ENCODE peak calls at places on chromosomes 6 and 20, in five cellular contexts. K, J, D, N and M are unnamed samples.

GRCh38 chr20:33373735-33374605 is 27.3 kb downstream of the CDK5RAP1 start:
- DNase-seq in K (no peak), J (no peak), D (no peak), N (no peak), M (no peak)

GRCh38 chr6:72500669-72501068 is 121.2 kb upstream of the KCNQ5 start:
- DNase-seq in K (no peak), J (no peak), D (no peak), N (no peak), M (no peak)

GRCh38 chr6:37776546-37776945 is 43.0 kb upstream of the ZFAND3 start:
- DNase-seq in K (no peak), J (no peak), D (no peak), N (no peak), M (no peak)

GRCh38 chr6:5034736-5035135 is 30.9 kb upstream of the RPP40 start:
- DNase-seq in K (no peak), J (no peak), D (no peak), N (no peak), M (no peak)

GRCh38 chr6:20252311-20252710 is 40.0 kb upstream of the MBOAT1 start:
- DNase-seq in K (no peak), J (no peak), D (no peak), N (no peak), M (no peak)

GRCh38 chr20:58447733-58448391 is 58.8 kb downstream of the VAPB start:
- DNase-seq in K (peak), J (peak), D (peak), N (no peak), M (no peak)

GRCh38 chr6:142276256-142276655 is 25.6 kb upstream of the ADGRG6 start:
- DNase-seq in K (no peak), J (no peak), D (no peak), N (no peak), M (no peak)

GRCh38 chr6:137823826-137824501 is 43.1 kb upstream of the TNFAIP3 start:
- DNase-seq in K (no peak), J (peak), D (no peak), N (peak), M (no peak)

GRCh38 chr6:170221052-170221752 is 69.7 kb downstream of the DLL1 start:
- DNase-seq in K (no peak), J (peak), D (no peak), N (peak), M (no peak)

GRCh38 chr20:64233725-64234124 is 21.8 kb upstream of the PCMTD2 start:
- DNase-seq in K (no peak), J (no peak), D (peak), N (no peak), M (no peak)

GRCh38 chr20:3545401-3545925 is 74.6 kb downstream of the ATRN start:
- DNase-seq in K (no peak), J (no peak), D (no peak), N (no peak), M (no peak)

GRCh38 chr20:17825251-17825691 is 125.5 kb downstream of the BANF2 start:
- DNase-seq in K (no peak), J (no peak), D (no peak), N (no peak), M (no peak)

GRCh38 chr20:24677626-24678328 is 208.3 kb downstream of the SYNDIG1 start:
- DNase-seq in K (no peak), J (peak), D (no peak), N (no peak), M (no peak)
- TF ChIP-seq CTCF in K (no peak), J (peak), D (no peak), N (no peak), M (no peak)

GRCh38 chr6:94323853-94324252 is 904.5 kb upstream of the EPHA7 start:
- DNase-seq in K (no peak), J (peak), D (no peak), N (no peak), M (no peak)
- TF ChIP-seq CTCF in K (no peak), J (peak), D (no peak), N (no peak), M (peak)

DNA sequence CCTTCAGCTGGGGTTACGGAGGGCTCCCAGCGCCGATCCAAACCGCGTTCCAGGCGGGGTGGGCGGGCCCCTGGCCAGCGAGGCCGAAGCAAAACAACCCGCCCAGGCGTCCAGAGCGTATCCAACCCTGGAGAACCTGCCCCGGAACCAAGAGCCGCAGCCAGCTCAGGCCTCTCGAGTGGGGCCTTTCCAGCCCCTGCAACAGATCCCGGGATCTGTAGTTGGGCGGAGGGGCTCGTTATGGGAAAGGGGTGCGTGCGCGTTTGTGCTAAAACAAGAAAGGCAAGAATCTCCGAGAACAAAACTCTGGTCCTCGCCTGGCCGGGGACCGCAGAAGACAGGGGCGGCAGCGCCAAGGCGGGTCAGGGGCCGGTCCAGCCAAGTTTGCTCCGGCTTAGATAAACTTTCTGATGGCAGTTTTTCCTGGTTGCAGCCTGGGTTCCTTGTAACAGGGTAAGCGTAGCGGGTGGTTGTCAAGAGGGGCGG is 528 bp upstream of the RIN2 start:
- DNase-seq in K (no peak), J (peak), D (peak), N (peak), M (peak)
- TF ChIP-seq CTCF in K (no peak), J (no peak), D (no peak), N (no peak), M (no peak)

GRCh38 chr6:24887520-24887919 is 48.2 kb downstream of the RIPOR2 start:
- DNase-seq in K (no peak), J (no peak), D (no peak), N (no peak), M (no peak)

GRCh38 chr6:24882835-24883555 is 52.8 kb downstream of the RIPOR2 start:
- DNase-seq in K (no peak), J (no peak), D (no peak), N (no peak), M (no peak)

GRCh38 chr6:24879351-24879750 is 56.4 kb downstream of the RIPOR2 start:
- DNase-seq in K (no peak), J (no peak), D (no peak), N (no peak), M (no peak)

GRCh38 chr6:24883618-24884017 is 52.1 kb downstream of the RIPOR2 start:
- DNase-seq in K (peak), J (no peak), D (no peak), N (no peak), M (no peak)

DNA sequence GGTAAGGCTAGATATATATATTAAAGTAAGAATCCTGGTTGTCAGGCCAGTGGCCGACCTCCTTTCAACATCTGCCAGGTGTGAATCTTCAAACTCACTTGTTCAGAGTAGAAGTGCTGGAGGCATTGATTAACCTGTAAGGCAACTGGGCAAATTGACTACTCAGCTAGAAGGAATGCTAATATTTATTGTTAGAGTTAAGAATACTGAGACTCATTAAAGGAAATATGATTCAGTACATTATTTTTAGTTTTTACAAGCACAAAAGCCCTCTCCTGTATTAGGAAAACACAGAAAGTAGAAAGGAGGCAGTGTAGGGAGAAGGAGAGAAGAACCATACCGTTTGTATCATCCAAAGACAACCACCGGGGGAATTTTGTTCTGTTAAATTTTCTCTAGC is 53.5 kb downstream of the RIPOR2 start:
- DNase-seq in K (no peak), J (no peak), D (no peak), N (no peak), M (no peak)
- TF ChIP-seq CTCF in K (no peak), J (peak), D (no peak), N (no peak), M (no peak)